ENCODE peak calls at places on chromosomes 12 and 14, in nine cellular contexts. G is transverse colon; P is ovary; Y is OCI-LY7; H is midbrain; M is lower leg skin; F is astrocyte of the spinal cord; O is SW 1271; J is CD8-positive, alpha-beta memory T cell. Q is an unnamed sample.

GRCh38 chr14:50303744-50304471 is 8.1 kb downstream of the L2HGDH start:
- DNase-seq in G (no peak), P (no peak), Y (no peak), H (no peak), M (no peak), F (no peak), O (no peak), J (no peak), Q (peak; percentile 25)

GRCh38 chr12:131682511-131682895 is 28.4 kb upstream of the SFSWAP start:
- DNase-seq in G (no peak), P (no peak), Y (no peak), H (no peak), M (no peak), F (no peak), O (no peak), J (no peak), Q (no peak)

GRCh38 chr14:58829594-58829993 is 191.8 kb downstream of the DACT1 start:
- DNase-seq in G (no peak), P (no peak), Y (no peak), H (no peak), M (no peak), F (peak; percentile 29), O (no peak), J (no peak), Q (no peak)

GRCh38 chr12:124457287-124458219 is 109.9 kb downstream of the NCOR2 start:
- DNase-seq in G (peak; percentile 73), P (peak; percentile 88), Y (no peak), H (peak; percentile 85), M (peak; percentile 97), F (peak; percentile 19), O (no peak), J (peak; percentile 57), Q (peak; percentile 81)

GRCh38 chr14:100816950-100817901 is 8.7 kb upstream of the MEG3 start:
- DNase-seq in G (no peak), P (no peak), Y (no peak), H (no peak), M (no peak), F (no peak), O (no peak), J (no peak), Q (no peak)

GRCh38 chr12:12726543-12727093 is 9.4 kb downstream of the CDKN1B start:
- DNase-seq in G (no peak), P (no peak), Y (peak; percentile 29), H (no peak), M (no peak), F (peak; percentile 76), O (peak; percentile 77), J (no peak), Q (no peak)

GRCh38 chr14:92121207-92121669 is 268 bp downstream of the NDUFB1 start:
- DNase-seq in G (peak; percentile 39), P (peak; percentile 45), Y (peak; percentile 52), H (no peak), M (no peak), F (peak; percentile 53), O (peak; percentile 53), J (no peak), Q (no peak)

GRCh38 chr12:124573839-124574786 is 6.7 kb upstream of the NCOR2 start:
- DNase-seq in G (no peak), P (no peak), Y (no peak), H (no peak), M (no peak), F (no peak), O (no peak), J (no peak), Q (no peak)

GRCh38 chr12:69929125-69929524 is 104.1 kb downstream of the MYRFL start:
- DNase-seq in G (no peak), P (no peak), Y (no peak), H (no peak), M (no peak), F (peak; percentile 64), O (no peak), J (no peak), Q (no peak)

GRCh38 chr14:58315606-58316005 is 17.3 kb downstream of the ARID4A start:
- DNase-seq in G (no peak), P (no peak), Y (no peak), H (no peak), M (no peak), F (no peak), O (no peak), J (no peak), Q (no peak)

GRCh38 chr14:96098309-96098998 is 59.3 kb downstream of the C14orf132 start:
- DNase-seq in G (no peak), P (no peak), Y (peak; percentile 46), H (peak; percentile 63), M (peak; percentile 84), F (peak; percentile 53), O (peak; percentile 55), J (no peak), Q (peak; percentile 39)

GRCh38 chr14:95872777-95873176 is 3.9 kb upstream of the TUNAR start:
- DNase-seq in G (no peak), P (no peak), Y (no peak), H (no peak), M (no peak), F (no peak), O (no peak), J (no peak), Q (no peak)

GRCh38 chr12:80636832-80637231 is 70.6 kb upstream of the MYF6 start:
- DNase-seq in G (no peak), P (no peak), Y (no peak), H (no peak), M (no peak), F (peak; percentile 16), O (no peak), J (no peak), Q (no peak)

GRCh38 chr14:54805080-54805479 is 97.5 kb downstream of the GCH1 start:
- DNase-seq in G (no peak), P (no peak), Y (no peak), H (no peak), M (no peak), F (no peak), O (no peak), J (no peak), Q (no peak)

GRCh38 chr12:122951979-122952892 is 14.0 kb downstream of the ABCB9 start:
- DNase-seq in G (peak; percentile 85), P (peak; percentile 67), Y (peak; percentile 83), H (peak; percentile 85), M (peak; percentile 93), F (peak; percentile 62), O (peak; percentile 52), J (peak; percentile 63), Q (peak; percentile 38)

GRCh38 chr12:54251667-54252284 is 28.1 kb downstream of the CBX5 start:
- DNase-seq in G (no peak), P (no peak), Y (peak; percentile 62), H (peak; percentile 34), M (no peak), F (peak; percentile 51), O (peak; percentile 70), J (no peak), Q (no peak)

GRCh38 chr14:57066463-57066862 is 202.2 kb downstream of the EXOC5 start:
- DNase-seq in G (no peak), P (no peak), Y (no peak), H (no peak), M (no peak), F (no peak), O (no peak), J (no peak), Q (no peak)

Q was measured in occipital lobe.